ENCODE peak calls at places on chromosomes 3 and 15, in four cellular contexts. One of them, this sample, is unnamed.
A peak's percentile ranks its signal among the peaks of the same experiment; 100 is the strongest.

GRCh38 chr3:111688190-111688800 is 93.1 kb upstream of the ZBED2 start:
- DNase-seq in CD8-positive, alpha-beta memory T cell: no peak
- DNase-seq in pancreas: no peak
- DNase-seq in heart right ventricle: no peak
- DNase-seq in this sample: no peak

GRCh38 chr15:65541231-65541630 is 11.0 kb downstream of the HACD3 start:
- DNase-seq in CD8-positive, alpha-beta memory T cell: no peak
- DNase-seq in heart right ventricle: no peak
- DNase-seq in pancreas: no peak
- DNase-seq in this sample: no peak

GRCh38 chr15:39587910-39588530 is 7.1 kb downstream of the THBS1 start:
- DNase-seq in CD8-positive, alpha-beta memory T cell: no peak
- DNase-seq in heart right ventricle: no peak
- DNase-seq in pancreas: no peak
- DNase-seq in this sample: peak; percentile 30

GRCh38 chr3:51559266-51559907 is 20.9 kb downstream of the RAD54L2 start:
- DNase-seq in pancreas: no peak
- DNase-seq in CD8-positive, alpha-beta memory T cell: no peak
- DNase-seq in heart right ventricle: no peak
- DNase-seq in this sample: peak; percentile 85

GRCh38 chr15:63474810-63475316 is 29.5 kb upstream of the USP3 start:
- DNase-seq in pancreas: no peak
- DNase-seq in CD8-positive, alpha-beta memory T cell: no peak
- DNase-seq in heart right ventricle: no peak
- DNase-seq in this sample: no peak

GRCh38 chr3:149009732-149010131 is 18.4 kb downstream of the GYG1 start:
- DNase-seq in heart right ventricle: no peak
- DNase-seq in pancreas: no peak
- DNase-seq in CD8-positive, alpha-beta memory T cell: peak; percentile 83
- DNase-seq in this sample: no peak

GRCh38 chr3:174377684-174378083 is 481.4 kb upstream of the NAALADL2 start:
- DNase-seq in heart right ventricle: no peak
- DNase-seq in CD8-positive, alpha-beta memory T cell: no peak
- DNase-seq in pancreas: no peak
- DNase-seq in this sample: no peak

GRCh38 chr3:69174871-69175737 is 52.7 kb upstream of the LMOD3 start:
- DNase-seq in pancreas: no peak
- DNase-seq in CD8-positive, alpha-beta memory T cell: no peak
- DNase-seq in heart right ventricle: no peak
- DNase-seq in this sample: no peak

GRCh38 chr3:110526732-110527727 is 544.6 kb upstream of the NECTIN3 start:
- DNase-seq in CD8-positive, alpha-beta memory T cell: no peak
- DNase-seq in pancreas: no peak
- DNase-seq in heart right ventricle: no peak
- DNase-seq in this sample: peak; percentile 89

GRCh38 chr15:38260077-38260476 is 7.4 kb downstream of the SPRED1 start:
- DNase-seq in heart right ventricle: no peak
- DNase-seq in CD8-positive, alpha-beta memory T cell: no peak
- DNase-seq in pancreas: no peak
- DNase-seq in this sample: no peak

GRCh38 chr3:27877122-27878011 is 155.2 kb upstream of the EOMES start:
- DNase-seq in CD8-positive, alpha-beta memory T cell: peak; percentile 35
- DNase-seq in heart right ventricle: no peak
- DNase-seq in pancreas: peak; percentile 56
- DNase-seq in this sample: no peak

GRCh38 chr3:50248387-50248786 is 12.4 kb downstream of the GNAI2 start:
- DNase-seq in pancreas: no peak
- DNase-seq in heart right ventricle: peak; percentile 65
- DNase-seq in CD8-positive, alpha-beta memory T cell: no peak
- DNase-seq in this sample: peak; percentile 61

GRCh38 chr3:58659051-58659675 is 7.4 kb downstream of the FAM3D start:
- DNase-seq in heart right ventricle: no peak
- DNase-seq in CD8-positive, alpha-beta memory T cell: no peak
- DNase-seq in pancreas: no peak
- DNase-seq in this sample: peak; percentile 41

GRCh38 chr3:38907426-38907825 is 91.4 kb upstream of the SCN10A start:
- DNase-seq in pancreas: no peak
- DNase-seq in CD8-positive, alpha-beta memory T cell: no peak
- DNase-seq in heart right ventricle: no peak
- DNase-seq in this sample: no peak

GRCh38 chr3:55624238-55624637 is 137.1 kb upstream of the WNT5A start:
- DNase-seq in CD8-positive, alpha-beta memory T cell: no peak
- DNase-seq in heart right ventricle: no peak
- DNase-seq in pancreas: peak; percentile 31
- DNase-seq in this sample: no peak

GRCh38 chr3:29642393-29643033 is 361.6 kb downstream of the RBMS3 start:
- DNase-seq in CD8-positive, alpha-beta memory T cell: no peak
- DNase-seq in pancreas: no peak
- DNase-seq in heart right ventricle: no peak
- DNase-seq in this sample: peak; percentile 57

GRCh38 chr3:38005076-38006020 is 14.8 kb downstream of the VILL start:
- DNase-seq in CD8-positive, alpha-beta memory T cell: no peak
- DNase-seq in pancreas: peak; percentile 66
- DNase-seq in heart right ventricle: peak; percentile 70
- DNase-seq in this sample: no peak

GRCh38 chr3:9909221-9910013 is 6.8 kb downstream of the IL17RE start:
- DNase-seq in heart right ventricle: no peak
- DNase-seq in pancreas: no peak
- DNase-seq in CD8-positive, alpha-beta memory T cell: no peak
- DNase-seq in this sample: no peak

GRCh38 chr3:174958671-174959328 is 99.7 kb downstream of the NAALADL2 start:
- DNase-seq in heart right ventricle: no peak
- DNase-seq in pancreas: no peak
- DNase-seq in CD8-positive, alpha-beta memory T cell: no peak
- DNase-seq in this sample: no peak

GRCh38 chr3:54578417-54578816 is 349.4 kb downstream of the LRTM1 start:
- DNase-seq in CD8-positive, alpha-beta memory T cell: no peak
- DNase-seq in pancreas: no peak
- DNase-seq in heart right ventricle: no peak
- DNase-seq in this sample: peak; percentile 3

GRCh38 chr15:51908312-51908711 is 63.3 kb downstream of the LEO1 start:
- DNase-seq in heart right ventricle: no peak
- DNase-seq in pancreas: no peak
- DNase-seq in CD8-positive, alpha-beta memory T cell: no peak
- DNase-seq in this sample: peak; percentile 30

GRCh38 chr3:55651011-55651410 is 163.9 kb upstream of the WNT5A start:
- DNase-seq in CD8-positive, alpha-beta memory T cell: no peak
- DNase-seq in heart right ventricle: no peak
- DNase-seq in pancreas: no peak
- DNase-seq in this sample: no peak

GRCh38 chr3:34856577-34856976 is 782.7 kb upstream of the ARPP21 start:
- DNase-seq in pancreas: no peak
- DNase-seq in heart right ventricle: no peak
- DNase-seq in CD8-positive, alpha-beta memory T cell: no peak
- DNase-seq in this sample: peak; percentile 52

GRCh38 chr3:81554348-81554747 is 207.1 kb downstream of the GBE1 start:
- DNase-seq in heart right ventricle: no peak
- DNase-seq in pancreas: no peak
- DNase-seq in CD8-positive, alpha-beta memory T cell: no peak
- DNase-seq in this sample: no peak

GRCh38 chr15:38522922-38523321 is 41.7 kb downstream of the RASGRP1 start:
- DNase-seq in CD8-positive, alpha-beta memory T cell: no peak
- DNase-seq in heart right ventricle: no peak
- DNase-seq in pancreas: no peak
- DNase-seq in this sample: no peak

GRCh38 chr15:29437888-29438713 is 168.5 kb upstream of the NSMCE3 start:
- DNase-seq in pancreas: no peak
- DNase-seq in heart right ventricle: no peak
- DNase-seq in CD8-positive, alpha-beta memory T cell: no peak
- DNase-seq in this sample: no peak

GRCh38 chr3:128503164-128503651 is 10.2 kb upstream of the GATA2 start:
- DNase-seq in CD8-positive, alpha-beta memory T cell: no peak
- DNase-seq in heart right ventricle: no peak
- DNase-seq in pancreas: no peak
- DNase-seq in this sample: no peak

GRCh38 chr15:59555696-59556095 is 55.9 kb upstream of the GCNT3 start:
- DNase-seq in CD8-positive, alpha-beta memory T cell: no peak
- DNase-seq in heart right ventricle: no peak
- DNase-seq in pancreas: no peak
- DNase-seq in this sample: peak; percentile 18

GRCh38 chr3:95815828-95816227 is 998.6 kb upstream of the EPHA6 start:
- DNase-seq in heart right ventricle: no peak
- DNase-seq in pancreas: no peak
- DNase-seq in CD8-positive, alpha-beta memory T cell: no peak
- DNase-seq in this sample: no peak

GRCh38 chr15:57227899-57228298 is 148.4 kb upstream of the CGNL1 start:
- DNase-seq in CD8-positive, alpha-beta memory T cell: no peak
- DNase-seq in heart right ventricle: no peak
- DNase-seq in pancreas: no peak
- DNase-seq in this sample: peak; percentile 93

GRCh38 chr3:169634618-169635236 is 28.8 kb downstream of the MECOM start:
- DNase-seq in CD8-positive, alpha-beta memory T cell: no peak
- DNase-seq in pancreas: peak; percentile 35
- DNase-seq in heart right ventricle: no peak
- DNase-seq in this sample: peak; percentile 12

GRCh38 chr3:112131111-112131510 is 1.9 kb downstream of the GCSAM start:
- DNase-seq in heart right ventricle: no peak
- DNase-seq in pancreas: no peak
- DNase-seq in CD8-positive, alpha-beta memory T cell: no peak
- DNase-seq in this sample: no peak

GRCh38 chr15:51425517-51426033 is 84.1 kb downstream of the GLDN start:
- DNase-seq in CD8-positive, alpha-beta memory T cell: no peak
- DNase-seq in pancreas: no peak
- DNase-seq in heart right ventricle: no peak
- DNase-seq in this sample: no peak

GRCh38 chr3:126170073-126170916 is 10.1 kb downstream of the ALDH1L1 start:
- DNase-seq in heart right ventricle: no peak
- DNase-seq in CD8-positive, alpha-beta memory T cell: no peak
- DNase-seq in pancreas: no peak
- DNase-seq in this sample: no peak

GRCh38 chr3:44722103-44722401 is 7.4 kb upstream of the ZNF501 start:
- DNase-seq in CD8-positive, alpha-beta memory T cell: no peak
- DNase-seq in pancreas: no peak
- DNase-seq in heart right ventricle: no peak
- DNase-seq in this sample: no peak

GRCh38 chr3:44721231-44722102 is 8.0 kb upstream of the ZNF501 start:
- DNase-seq in CD8-positive, alpha-beta memory T cell: no peak
- DNase-seq in pancreas: no peak
- DNase-seq in heart right ventricle: no peak
- DNase-seq in this sample: no peak
- H3K9me3 ChIP-seq in CD8-positive, alpha-beta memory T cell: peaks cover 65% of the 10 kb centered on the region
- H3K9me3 ChIP-seq in pancreas: peaks cover 15% of the 10 kb centered on the region
- H3K9me3 ChIP-seq in heart right ventricle: peaks cover 91% of the 10 kb centered on the region
- H3K9me3 ChIP-seq in this sample: peaks cover 100% of the 10 kb centered on the region

GRCh38 chr15:48076454-48076853 is 44.3 kb upstream of the SLC24A5 start:
- DNase-seq in pancreas: no peak
- DNase-seq in heart right ventricle: no peak
- DNase-seq in CD8-positive, alpha-beta memory T cell: no peak
- DNase-seq in this sample: no peak
- H3K9me3 ChIP-seq in pancreas: no peaks in the 10 kb centered on the region
- H3K9me3 ChIP-seq in heart right ventricle: no peaks in the 10 kb centered on the region
- H3K9me3 ChIP-seq in CD8-positive, alpha-beta memory T cell: no peaks in the 10 kb centered on the region
- H3K9me3 ChIP-seq in this sample: no peaks in the 10 kb centered on the region

DNA sequence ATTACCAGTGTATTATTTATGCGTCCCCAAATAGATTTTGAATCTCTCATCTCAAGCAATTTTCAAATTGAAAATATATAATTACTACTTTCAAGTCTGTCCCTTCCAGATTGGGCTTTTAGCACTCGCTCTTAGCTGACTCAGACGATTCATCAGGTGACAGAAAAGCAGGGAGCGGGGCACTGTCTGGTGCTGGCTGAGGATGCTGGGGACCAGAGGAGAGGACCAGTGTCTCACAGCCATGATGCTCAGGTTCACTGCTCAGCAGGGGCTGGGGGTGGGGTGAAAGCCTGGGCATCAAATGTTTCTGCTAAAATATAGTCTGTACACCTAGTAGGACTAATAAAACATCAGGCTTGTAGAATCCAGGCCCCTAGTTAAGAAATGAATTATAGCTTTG is 199.9 kb downstream of the GABRG3 start:
- DNase-seq in pancreas: no peak
- DNase-seq in heart right ventricle: no peak
- DNase-seq in CD8-positive, alpha-beta memory T cell: no peak
- DNase-seq in this sample: no peak
- H3K9me3 ChIP-seq in pancreas: no peaks in the 10 kb centered on the region
- H3K9me3 ChIP-seq in heart right ventricle: no peaks in the 10 kb centered on the region
- H3K9me3 ChIP-seq in CD8-positive, alpha-beta memory T cell: no peaks in the 10 kb centered on the region
- H3K9me3 ChIP-seq in this sample: no peaks in the 10 kb centered on the region

GRCh38 chr3:3927965-3928364 is 128.7 kb downstream of the LRRN1 start:
- DNase-seq in heart right ventricle: no peak
- DNase-seq in CD8-positive, alpha-beta memory T cell: no peak
- DNase-seq in pancreas: no peak
- DNase-seq in this sample: no peak

GRCh38 chr3:3923619-3924018 is 124.4 kb downstream of the LRRN1 start:
- DNase-seq in heart right ventricle: no peak
- DNase-seq in CD8-positive, alpha-beta memory T cell: no peak
- DNase-seq in pancreas: no peak
- DNase-seq in this sample: no peak

DNA sequence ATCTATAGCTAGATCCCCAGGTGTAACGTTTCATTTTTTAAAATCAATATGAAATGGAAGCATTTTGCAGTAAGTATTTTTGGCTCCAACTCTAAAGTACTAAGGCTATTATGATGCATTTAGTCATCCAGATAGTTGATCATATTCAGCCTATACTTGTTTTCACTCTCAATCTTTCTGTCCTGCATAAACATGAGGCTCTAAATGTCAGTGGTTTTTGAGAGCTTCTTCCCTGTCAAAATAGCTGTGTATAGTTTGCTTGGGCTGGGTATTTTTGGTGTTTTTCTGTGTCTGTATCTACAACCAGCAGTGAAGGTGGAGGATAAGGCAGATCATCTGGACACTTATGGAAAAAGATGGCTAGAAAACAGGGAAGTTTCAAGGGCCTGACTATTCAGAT is 128.0 kb downstream of the LRRN1 start:
- DNase-seq in heart right ventricle: no peak
- DNase-seq in pancreas: no peak
- DNase-seq in CD8-positive, alpha-beta memory T cell: no peak
- DNase-seq in this sample: no peak
- H3K9me3 ChIP-seq in heart right ventricle: no peaks in the 10 kb centered on the region
- H3K9me3 ChIP-seq in pancreas: no peaks in the 10 kb centered on the region
- H3K9me3 ChIP-seq in CD8-positive, alpha-beta memory T cell: no peaks in the 10 kb centered on the region
- H3K9me3 ChIP-seq in this sample: peaks cover 19% of the 10 kb centered on the region

GRCh38 chr15:40823572-40824343 is 4.8 kb downstream of the PPP1R14D start:
- DNase-seq in pancreas: no peak
- DNase-seq in CD8-positive, alpha-beta memory T cell: no peak
- DNase-seq in heart right ventricle: no peak
- DNase-seq in this sample: peak; percentile 25
- H3K9me3 ChIP-seq in pancreas: no peaks in the 10 kb centered on the region
- H3K9me3 ChIP-seq in CD8-positive, alpha-beta memory T cell: no peaks in the 10 kb centered on the region
- H3K9me3 ChIP-seq in heart right ventricle: no peaks in the 10 kb centered on the region
- H3K9me3 ChIP-seq in this sample: no peaks in the 10 kb centered on the region

This sample was measured in adipocyte.